ENCODE peak calls at places on chromosomes 6 and 20, in seven cellular contexts. One of them, this sample, is unnamed.

GRCh38 chr6:37393530-37393929 is 39.5 kb upstream of the CMTR1 start:
- ATAC-seq in left ventricle myocardium superior: no peak
- ATAC-seq in stimulated activated effector memory CD8-positive, alpha-beta T cell treated with anti-CD3 and anti-CD28 coated beads, Interleukin-12 subunit alpha, Interleukin-12 subunit beta, amount 100 ng/mL, for 72 hours: no peak
- ATAC-seq in body of pancreas: no peak
- ATAC-seq in Panc1: no peak
- ATAC-seq in heart left ventricle: no peak
- ATAC-seq in stimulated activated naive CD8-positive, alpha-beta T cell treated with anti-CD3 and anti-CD28 coated beads, Interleukin-15, Interleukin-2, amounts not matched to agents 100 U/mL and 50 U/mL, for 24 hours: no peak
- ATAC-seq in this sample: no peak

GRCh38 chr6:126361832-126362231 is 21.9 kb downstream of the CENPW start:
- ATAC-seq in Panc1: peak
- ATAC-seq in left ventricle myocardium superior: no peak
- ATAC-seq in stimulated activated naive CD8-positive, alpha-beta T cell treated with anti-CD3 and anti-CD28 coated beads, Interleukin-15, Interleukin-2, amounts not matched to agents 100 U/mL and 50 U/mL, for 24 hours: no peak
- ATAC-seq in heart left ventricle: no peak
- ATAC-seq in body of pancreas: no peak
- ATAC-seq in stimulated activated effector memory CD8-positive, alpha-beta T cell treated with anti-CD3 and anti-CD28 coated beads, Interleukin-12 subunit alpha, Interleukin-12 subunit beta, amount 100 ng/mL, for 72 hours: peak
- ATAC-seq in this sample: no peak

GRCh38 chr20:31819083-31819784 is at the start of gene MYLK2:
- ATAC-seq in Panc1: no peak
- ATAC-seq in left ventricle myocardium superior: peak
- ATAC-seq in heart left ventricle: peak
- ATAC-seq in body of pancreas: peak
- ATAC-seq in stimulated activated naive CD8-positive, alpha-beta T cell treated with anti-CD3 and anti-CD28 coated beads, Interleukin-15, Interleukin-2, amounts not matched to agents 100 U/mL and 50 U/mL, for 24 hours: no peak
- ATAC-seq in stimulated activated effector memory CD8-positive, alpha-beta T cell treated with anti-CD3 and anti-CD28 coated beads, Interleukin-12 subunit alpha, Interleukin-12 subunit beta, amount 100 ng/mL, for 72 hours: no peak
- ATAC-seq in this sample: no peak

GRCh38 chr6:27748662-27749061 is 163.5 kb downstream of the OR2B2 start:
- ATAC-seq in left ventricle myocardium superior: no peak
- ATAC-seq in stimulated activated naive CD8-positive, alpha-beta T cell treated with anti-CD3 and anti-CD28 coated beads, Interleukin-15, Interleukin-2, amounts not matched to agents 100 U/mL and 50 U/mL, for 24 hours: no peak
- ATAC-seq in heart left ventricle: no peak
- ATAC-seq in stimulated activated effector memory CD8-positive, alpha-beta T cell treated with anti-CD3 and anti-CD28 coated beads, Interleukin-12 subunit alpha, Interleukin-12 subunit beta, amount 100 ng/mL, for 72 hours: no peak
- ATAC-seq in Panc1: no peak
- ATAC-seq in body of pancreas: no peak
- ATAC-seq in this sample: no peak

GRCh38 chr20:44637490-44638372 is 13.8 kb downstream of the ADA start:
- ATAC-seq in heart left ventricle: peak
- ATAC-seq in stimulated activated naive CD8-positive, alpha-beta T cell treated with anti-CD3 and anti-CD28 coated beads, Interleukin-15, Interleukin-2, amounts not matched to agents 100 U/mL and 50 U/mL, for 24 hours: no peak
- ATAC-seq in left ventricle myocardium superior: peak
- ATAC-seq in body of pancreas: no peak
- ATAC-seq in Panc1: no peak
- ATAC-seq in stimulated activated effector memory CD8-positive, alpha-beta T cell treated with anti-CD3 and anti-CD28 coated beads, Interleukin-12 subunit alpha, Interleukin-12 subunit beta, amount 100 ng/mL, for 72 hours: no peak
- ATAC-seq in this sample: no peak

GRCh38 chr6:26360451-26361416 is 4.3 kb upstream of the BTN3A2 start:
- ATAC-seq in heart left ventricle: no peak
- ATAC-seq in stimulated activated effector memory CD8-positive, alpha-beta T cell treated with anti-CD3 and anti-CD28 coated beads, Interleukin-12 subunit alpha, Interleukin-12 subunit beta, amount 100 ng/mL, for 72 hours: no peak
- ATAC-seq in left ventricle myocardium superior: no peak
- ATAC-seq in stimulated activated naive CD8-positive, alpha-beta T cell treated with anti-CD3 and anti-CD28 coated beads, Interleukin-15, Interleukin-2, amounts not matched to agents 100 U/mL and 50 U/mL, for 24 hours: no peak
- ATAC-seq in Panc1: no peak
- ATAC-seq in body of pancreas: no peak
- ATAC-seq in this sample: no peak

GRCh38 chr6:39753745-39754084 is 28.5 kb upstream of the KIF6 start:
- ATAC-seq in body of pancreas: no peak
- ATAC-seq in Panc1: no peak
- ATAC-seq in heart left ventricle: peak
- ATAC-seq in left ventricle myocardium superior: peak
- ATAC-seq in stimulated activated effector memory CD8-positive, alpha-beta T cell treated with anti-CD3 and anti-CD28 coated beads, Interleukin-12 subunit alpha, Interleukin-12 subunit beta, amount 100 ng/mL, for 72 hours: no peak
- ATAC-seq in stimulated activated naive CD8-positive, alpha-beta T cell treated with anti-CD3 and anti-CD28 coated beads, Interleukin-15, Interleukin-2, amounts not matched to agents 100 U/mL and 50 U/mL, for 24 hours: no peak
- ATAC-seq in this sample: no peak

GRCh38 chr20:50392138-50392866 is 117.9 kb upstream of the PTPN1 start:
- ATAC-seq in Panc1: no peak
- ATAC-seq in heart left ventricle: no peak
- ATAC-seq in left ventricle myocardium superior: no peak
- ATAC-seq in stimulated activated effector memory CD8-positive, alpha-beta T cell treated with anti-CD3 and anti-CD28 coated beads, Interleukin-12 subunit alpha, Interleukin-12 subunit beta, amount 100 ng/mL, for 72 hours: peak
- ATAC-seq in stimulated activated naive CD8-positive, alpha-beta T cell treated with anti-CD3 and anti-CD28 coated beads, Interleukin-15, Interleukin-2, amounts not matched to agents 100 U/mL and 50 U/mL, for 24 hours: peak
- ATAC-seq in body of pancreas: no peak
- ATAC-seq in this sample: no peak

GRCh38 chr20:733806-734205 is 34.5 kb downstream of the SLC52A3 start:
- ATAC-seq in stimulated activated naive CD8-positive, alpha-beta T cell treated with anti-CD3 and anti-CD28 coated beads, Interleukin-15, Interleukin-2, amounts not matched to agents 100 U/mL and 50 U/mL, for 24 hours: no peak
- ATAC-seq in body of pancreas: no peak
- ATAC-seq in heart left ventricle: no peak
- ATAC-seq in stimulated activated effector memory CD8-positive, alpha-beta T cell treated with anti-CD3 and anti-CD28 coated beads, Interleukin-12 subunit alpha, Interleukin-12 subunit beta, amount 100 ng/mL, for 72 hours: no peak
- ATAC-seq in left ventricle myocardium superior: no peak
- ATAC-seq in Panc1: no peak
- ATAC-seq in this sample: no peak

GRCh38 chr6:123430966-123431365 is 205.8 kb downstream of the TRDN start:
- ATAC-seq in stimulated activated effector memory CD8-positive, alpha-beta T cell treated with anti-CD3 and anti-CD28 coated beads, Interleukin-12 subunit alpha, Interleukin-12 subunit beta, amount 100 ng/mL, for 72 hours: no peak
- ATAC-seq in heart left ventricle: no peak
- ATAC-seq in body of pancreas: no peak
- ATAC-seq in Panc1: no peak
- ATAC-seq in stimulated activated naive CD8-positive, alpha-beta T cell treated with anti-CD3 and anti-CD28 coated beads, Interleukin-15, Interleukin-2, amounts not matched to agents 100 U/mL and 50 U/mL, for 24 hours: no peak
- ATAC-seq in left ventricle myocardium superior: no peak
- ATAC-seq in this sample: no peak

GRCh38 chr20:53900380-53900999 is 169.9 kb downstream of the BCAS1 start:
- ATAC-seq in left ventricle myocardium superior: peak
- ATAC-seq in heart left ventricle: peak
- ATAC-seq in stimulated activated effector memory CD8-positive, alpha-beta T cell treated with anti-CD3 and anti-CD28 coated beads, Interleukin-12 subunit alpha, Interleukin-12 subunit beta, amount 100 ng/mL, for 72 hours: peak
- ATAC-seq in body of pancreas: peak
- ATAC-seq in Panc1: peak
- ATAC-seq in stimulated activated naive CD8-positive, alpha-beta T cell treated with anti-CD3 and anti-CD28 coated beads, Interleukin-15, Interleukin-2, amounts not matched to agents 100 U/mL and 50 U/mL, for 24 hours: peak
- ATAC-seq in this sample: peak

GRCh38 chr20:21322083-21322710 is 19.1 kb downstream of the XRN2 start:
- ATAC-seq in stimulated activated effector memory CD8-positive, alpha-beta T cell treated with anti-CD3 and anti-CD28 coated beads, Interleukin-12 subunit alpha, Interleukin-12 subunit beta, amount 100 ng/mL, for 72 hours: no peak
- ATAC-seq in body of pancreas: no peak
- ATAC-seq in heart left ventricle: no peak
- ATAC-seq in Panc1: no peak
- ATAC-seq in stimulated activated naive CD8-positive, alpha-beta T cell treated with anti-CD3 and anti-CD28 coated beads, Interleukin-15, Interleukin-2, amounts not matched to agents 100 U/mL and 50 U/mL, for 24 hours: no peak
- ATAC-seq in left ventricle myocardium superior: no peak
- ATAC-seq in this sample: no peak

GRCh38 chr6:19759117-19759880 is 77.9 kb upstream of the ID4 start:
- ATAC-seq in left ventricle myocardium superior: no peak
- ATAC-seq in stimulated activated effector memory CD8-positive, alpha-beta T cell treated with anti-CD3 and anti-CD28 coated beads, Interleukin-12 subunit alpha, Interleukin-12 subunit beta, amount 100 ng/mL, for 72 hours: no peak
- ATAC-seq in Panc1: no peak
- ATAC-seq in stimulated activated naive CD8-positive, alpha-beta T cell treated with anti-CD3 and anti-CD28 coated beads, Interleukin-15, Interleukin-2, amounts not matched to agents 100 U/mL and 50 U/mL, for 24 hours: no peak
- ATAC-seq in heart left ventricle: no peak
- ATAC-seq in body of pancreas: no peak
- ATAC-seq in this sample: peak

GRCh38 chr6:117549606-117550005 is 52.7 kb downstream of the GOPC start:
- ATAC-seq in Panc1: no peak
- ATAC-seq in body of pancreas: no peak
- ATAC-seq in stimulated activated effector memory CD8-positive, alpha-beta T cell treated with anti-CD3 and anti-CD28 coated beads, Interleukin-12 subunit alpha, Interleukin-12 subunit beta, amount 100 ng/mL, for 72 hours: no peak
- ATAC-seq in left ventricle myocardium superior: no peak
- ATAC-seq in heart left ventricle: no peak
- ATAC-seq in stimulated activated naive CD8-positive, alpha-beta T cell treated with anti-CD3 and anti-CD28 coated beads, Interleukin-15, Interleukin-2, amounts not matched to agents 100 U/mL and 50 U/mL, for 24 hours: no peak
- ATAC-seq in this sample: no peak

GRCh38 chr20:10609726-10610125 is 64.1 kb downstream of the JAG1 start:
- ATAC-seq in body of pancreas: no peak
- ATAC-seq in stimulated activated effector memory CD8-positive, alpha-beta T cell treated with anti-CD3 and anti-CD28 coated beads, Interleukin-12 subunit alpha, Interleukin-12 subunit beta, amount 100 ng/mL, for 72 hours: no peak
- ATAC-seq in Panc1: no peak
- ATAC-seq in stimulated activated naive CD8-positive, alpha-beta T cell treated with anti-CD3 and anti-CD28 coated beads, Interleukin-15, Interleukin-2, amounts not matched to agents 100 U/mL and 50 U/mL, for 24 hours: no peak
- ATAC-seq in heart left ventricle: no peak
- ATAC-seq in left ventricle myocardium superior: peak
- ATAC-seq in this sample: peak

GRCh38 chr6:105779113-105779512 is 307.0 kb upstream of the PRDM1 start:
- ATAC-seq in Panc1: no peak
- ATAC-seq in stimulated activated naive CD8-positive, alpha-beta T cell treated with anti-CD3 and anti-CD28 coated beads, Interleukin-15, Interleukin-2, amounts not matched to agents 100 U/mL and 50 U/mL, for 24 hours: no peak
- ATAC-seq in body of pancreas: no peak
- ATAC-seq in stimulated activated effector memory CD8-positive, alpha-beta T cell treated with anti-CD3 and anti-CD28 coated beads, Interleukin-12 subunit alpha, Interleukin-12 subunit beta, amount 100 ng/mL, for 72 hours: no peak
- ATAC-seq in heart left ventricle: no peak
- ATAC-seq in left ventricle myocardium superior: no peak
- ATAC-seq in this sample: no peak

GRCh38 chr6:119241124-119241491 is 108.5 kb downstream of the MAN1A1 start:
- ATAC-seq in Panc1: no peak
- ATAC-seq in stimulated activated naive CD8-positive, alpha-beta T cell treated with anti-CD3 and anti-CD28 coated beads, Interleukin-15, Interleukin-2, amounts not matched to agents 100 U/mL and 50 U/mL, for 24 hours: no peak
- ATAC-seq in stimulated activated effector memory CD8-positive, alpha-beta T cell treated with anti-CD3 and anti-CD28 coated beads, Interleukin-12 subunit alpha, Interleukin-12 subunit beta, amount 100 ng/mL, for 72 hours: no peak
- ATAC-seq in heart left ventricle: peak
- ATAC-seq in left ventricle myocardium superior: peak
- ATAC-seq in body of pancreas: peak
- ATAC-seq in this sample: peak